ENCODE peak calls at places on chromosomes 6 and 20, in six cellular contexts. One of them, this sample, is unnamed.

GRCh38 chr20:33604084-33604990 is 57.8 kb upstream of the C20orf144 start:
- ATAC-seq in mucosa of descending colon: no peak
- ATAC-seq in A549: no peak
- ATAC-seq in body of pancreas: no peak
- ATAC-seq in CD4-positive, alpha-beta T cell: no peak
- ATAC-seq in heart left ventricle: peak
- ATAC-seq in this sample: no peak

GRCh38 chr6:73640179-73640750 is 13.5 kb downstream of the SLC17A5 start:
- ATAC-seq in mucosa of descending colon: no peak
- ATAC-seq in A549: no peak
- ATAC-seq in body of pancreas: peak
- ATAC-seq in CD4-positive, alpha-beta T cell: no peak
- ATAC-seq in heart left ventricle: no peak
- ATAC-seq in this sample: no peak

GRCh38 chr6:4294636-4295035 is 159.3 kb upstream of the ECI2 start:
- ATAC-seq in mucosa of descending colon: no peak
- ATAC-seq in A549: no peak
- ATAC-seq in body of pancreas: no peak
- ATAC-seq in CD4-positive, alpha-beta T cell: no peak
- ATAC-seq in heart left ventricle: no peak
- ATAC-seq in this sample: no peak

GRCh38 chr20:41138217-41138526 is 829 bp downstream of the PLCG1 start:
- ATAC-seq in mucosa of descending colon: no peak
- ATAC-seq in A549: peak
- ATAC-seq in body of pancreas: no peak
- ATAC-seq in CD4-positive, alpha-beta T cell: no peak
- ATAC-seq in heart left ventricle: peak
- ATAC-seq in this sample: no peak

GRCh38 chr6:44563397-44563796 is 175.9 kb downstream of the CDC5L start:
- ATAC-seq in mucosa of descending colon: peak
- ATAC-seq in A549: no peak
- ATAC-seq in body of pancreas: no peak
- ATAC-seq in CD4-positive, alpha-beta T cell: no peak
- ATAC-seq in heart left ventricle: peak
- ATAC-seq in this sample: peak

GRCh38 chr6:157227202-157228166 is 95.8 kb downstream of the TMEM242 start:
- ATAC-seq in mucosa of descending colon: no peak
- ATAC-seq in A549: peak
- ATAC-seq in body of pancreas: no peak
- ATAC-seq in CD4-positive, alpha-beta T cell: peak
- ATAC-seq in heart left ventricle: no peak
- ATAC-seq in this sample: no peak

GRCh38 chr20:31868853-31869672 is 1.3 kb downstream of the DUSP15 start:
- ATAC-seq in mucosa of descending colon: no peak
- ATAC-seq in A549: peak
- ATAC-seq in body of pancreas: no peak
- ATAC-seq in CD4-positive, alpha-beta T cell: no peak
- ATAC-seq in heart left ventricle: no peak
- ATAC-seq in this sample: no peak

GRCh38 chr6:150408842-150409241 is 40.0 kb downstream of the IYD start:
- ATAC-seq in mucosa of descending colon: peak
- ATAC-seq in A549: no peak
- ATAC-seq in body of pancreas: peak
- ATAC-seq in CD4-positive, alpha-beta T cell: no peak
- ATAC-seq in heart left ventricle: no peak
- ATAC-seq in this sample: no peak

GRCh38 chr6:75024796-75025195 is 181.1 kb downstream of the COL12A1 start:
- ATAC-seq in mucosa of descending colon: no peak
- ATAC-seq in A549: no peak
- ATAC-seq in body of pancreas: no peak
- ATAC-seq in CD4-positive, alpha-beta T cell: no peak
- ATAC-seq in heart left ventricle: no peak
- ATAC-seq in this sample: no peak

GRCh38 chr6:136628996-136629395 is 78.8 kb upstream of the MAP7 start:
- ATAC-seq in mucosa of descending colon: no peak
- ATAC-seq in A549: no peak
- ATAC-seq in body of pancreas: no peak
- ATAC-seq in CD4-positive, alpha-beta T cell: no peak
- ATAC-seq in heart left ventricle: no peak
- ATAC-seq in this sample: no peak

GRCh38 chr6:16305246-16305725 is 66.9 kb downstream of the GMPR start:
- ATAC-seq in mucosa of descending colon: peak
- ATAC-seq in A549: no peak
- ATAC-seq in body of pancreas: no peak
- ATAC-seq in CD4-positive, alpha-beta T cell: no peak
- ATAC-seq in heart left ventricle: no peak
- ATAC-seq in this sample: no peak

GRCh38 chr6:16301511-16301910 is 63.1 kb downstream of the GMPR start:
- ATAC-seq in mucosa of descending colon: no peak
- ATAC-seq in A549: no peak
- ATAC-seq in body of pancreas: no peak
- ATAC-seq in CD4-positive, alpha-beta T cell: no peak
- ATAC-seq in heart left ventricle: no peak
- ATAC-seq in this sample: no peak

GRCh38 chr6:16306334-16306733 is 67.9 kb downstream of the GMPR start:
- ATAC-seq in mucosa of descending colon: no peak
- ATAC-seq in A549: no peak
- ATAC-seq in body of pancreas: no peak
- ATAC-seq in CD4-positive, alpha-beta T cell: no peak
- ATAC-seq in heart left ventricle: no peak
- ATAC-seq in this sample: no peak

GRCh38 chr6:16302721-16303552 is 64.5 kb downstream of the GMPR start:
- ATAC-seq in mucosa of descending colon: no peak
- ATAC-seq in A549: no peak
- ATAC-seq in body of pancreas: no peak
- ATAC-seq in CD4-positive, alpha-beta T cell: no peak
- ATAC-seq in heart left ventricle: peak
- ATAC-seq in this sample: no peak

DNA sequence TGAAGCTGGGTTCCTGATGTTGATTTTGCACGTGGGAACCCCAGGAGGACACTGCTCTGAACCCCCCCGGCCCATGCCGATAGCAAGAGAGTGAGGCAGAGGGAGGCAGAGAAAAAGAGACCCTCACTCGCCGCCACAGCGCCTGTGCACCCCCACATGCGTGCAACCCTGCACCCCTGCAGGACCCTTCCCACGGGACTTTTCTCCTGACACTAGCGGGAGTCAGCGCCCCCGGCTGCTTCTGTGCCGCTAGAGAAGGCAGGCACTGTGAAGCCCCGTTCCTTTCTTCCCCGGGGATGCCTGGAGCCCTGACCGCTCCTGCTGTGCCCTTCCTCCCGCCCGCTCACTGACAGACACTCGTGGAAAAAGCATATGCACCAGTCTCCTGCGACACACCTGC is 67.4 kb downstream of the GMPR start:
- ATAC-seq in mucosa of descending colon: no peak
- ATAC-seq in A549: no peak
- ATAC-seq in body of pancreas: no peak
- ATAC-seq in CD4-positive, alpha-beta T cell: no peak
- ATAC-seq in heart left ventricle: no peak
- ATAC-seq in this sample: no peak
- TF ChIP-seq CTCF in mucosa of descending colon: no peak
- TF ChIP-seq CTCF in A549: no peak
- TF ChIP-seq CTCF in body of pancreas: no peak
- TF ChIP-seq CTCF in CD4-positive, alpha-beta T cell: no peak
- TF ChIP-seq CTCF in heart left ventricle: no peak
- TF ChIP-seq CTCF in this sample: no peak

GRCh38 chr6:33438978-33439594 is 15.3 kb upstream of the ZBTB9 start:
- ATAC-seq in mucosa of descending colon: no peak
- ATAC-seq in A549: no peak
- ATAC-seq in body of pancreas: no peak
- ATAC-seq in CD4-positive, alpha-beta T cell: no peak
- ATAC-seq in heart left ventricle: no peak
- ATAC-seq in this sample: no peak

GRCh38 chr6:33441457-33441856 is 12.9 kb upstream of the ZBTB9 start:
- ATAC-seq in mucosa of descending colon: no peak
- ATAC-seq in A549: no peak
- ATAC-seq in body of pancreas: no peak
- ATAC-seq in CD4-positive, alpha-beta T cell: no peak
- ATAC-seq in heart left ventricle: no peak
- ATAC-seq in this sample: no peak

GRCh38 chr6:33442283-33442682 is 12.1 kb upstream of the ZBTB9 start:
- ATAC-seq in mucosa of descending colon: no peak
- ATAC-seq in A549: no peak
- ATAC-seq in body of pancreas: no peak
- ATAC-seq in CD4-positive, alpha-beta T cell: no peak
- ATAC-seq in heart left ventricle: no peak
- ATAC-seq in this sample: no peak

GRCh38 chr6:33440649-33441309 is 13.6 kb upstream of the ZBTB9 start:
- ATAC-seq in mucosa of descending colon: no peak
- ATAC-seq in A549: no peak
- ATAC-seq in body of pancreas: no peak
- ATAC-seq in CD4-positive, alpha-beta T cell: no peak
- ATAC-seq in heart left ventricle: no peak
- ATAC-seq in this sample: no peak

DNA sequence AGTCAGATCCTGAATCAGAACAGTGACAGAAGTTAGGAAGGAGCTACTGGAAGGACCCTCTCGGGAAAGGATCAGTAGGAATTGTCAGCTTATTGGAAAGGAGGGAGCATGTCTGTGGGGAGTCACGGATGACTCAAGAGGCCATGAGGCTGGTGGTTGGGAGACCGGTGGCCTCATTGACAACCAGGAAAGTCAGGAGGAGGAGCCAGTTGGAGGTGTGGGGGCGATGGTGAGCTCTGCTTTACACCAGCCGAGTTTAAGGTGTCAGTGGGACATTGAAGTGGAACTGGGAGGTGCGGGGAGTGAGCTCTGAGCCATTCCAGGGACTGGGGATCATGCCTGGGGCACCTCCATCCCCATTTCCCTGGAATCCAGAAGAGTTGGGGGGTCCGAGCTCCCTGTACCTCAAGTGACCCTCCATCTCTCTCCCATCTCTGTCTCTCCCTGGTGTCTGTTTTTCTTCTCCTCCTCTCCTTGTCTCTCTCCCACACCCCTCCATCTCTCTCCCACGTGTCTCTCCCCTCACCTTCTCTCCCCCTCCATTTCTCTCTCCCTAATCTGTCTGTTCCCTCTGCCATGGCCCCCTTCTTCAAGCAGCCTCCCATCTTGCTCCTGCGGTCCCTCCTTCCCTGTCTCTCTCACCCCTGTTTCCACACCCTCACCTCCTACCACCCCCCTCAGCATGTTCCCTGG is 14.3 kb upstream of the ZBTB9 start:
- ATAC-seq in mucosa of descending colon: no peak
- ATAC-seq in A549: no peak
- ATAC-seq in body of pancreas: no peak
- ATAC-seq in CD4-positive, alpha-beta T cell: no peak
- ATAC-seq in heart left ventricle: no peak
- ATAC-seq in this sample: no peak
- TF ChIP-seq CTCF in mucosa of descending colon: no peak
- TF ChIP-seq CTCF in A549: no peak
- TF ChIP-seq CTCF in body of pancreas: no peak
- TF ChIP-seq CTCF in CD4-positive, alpha-beta T cell: no peak
- TF ChIP-seq CTCF in heart left ventricle: no peak
- TF ChIP-seq CTCF in this sample: no peak

GRCh38 chr20:23434521-23435313 is 4.8 kb upstream of the CSTL1 start:
- ATAC-seq in mucosa of descending colon: no peak
- ATAC-seq in A549: no peak
- ATAC-seq in body of pancreas: no peak
- ATAC-seq in CD4-positive, alpha-beta T cell: no peak
- ATAC-seq in heart left ventricle: no peak
- ATAC-seq in this sample: no peak
- TF ChIP-seq CTCF in mucosa of descending colon: no peak
- TF ChIP-seq CTCF in A549: no peak
- TF ChIP-seq CTCF in body of pancreas: no peak
- TF ChIP-seq CTCF in CD4-positive, alpha-beta T cell: no peak
- TF ChIP-seq CTCF in heart left ventricle: no peak
- TF ChIP-seq CTCF in this sample: no peak

GRCh38 chr6:120405947-120406346 is 928.3 kb downstream of the TBC1D32 start:
- ATAC-seq in mucosa of descending colon: no peak
- ATAC-seq in A549: no peak
- ATAC-seq in body of pancreas: no peak
- ATAC-seq in CD4-positive, alpha-beta T cell: no peak
- ATAC-seq in heart left ventricle: no peak
- ATAC-seq in this sample: no peak
- TF ChIP-seq CTCF in mucosa of descending colon: no peak
- TF ChIP-seq CTCF in A549: no peak
- TF ChIP-seq CTCF in body of pancreas: no peak
- TF ChIP-seq CTCF in CD4-positive, alpha-beta T cell: no peak
- TF ChIP-seq CTCF in heart left ventricle: no peak
- TF ChIP-seq CTCF in this sample: no peak

DNA sequence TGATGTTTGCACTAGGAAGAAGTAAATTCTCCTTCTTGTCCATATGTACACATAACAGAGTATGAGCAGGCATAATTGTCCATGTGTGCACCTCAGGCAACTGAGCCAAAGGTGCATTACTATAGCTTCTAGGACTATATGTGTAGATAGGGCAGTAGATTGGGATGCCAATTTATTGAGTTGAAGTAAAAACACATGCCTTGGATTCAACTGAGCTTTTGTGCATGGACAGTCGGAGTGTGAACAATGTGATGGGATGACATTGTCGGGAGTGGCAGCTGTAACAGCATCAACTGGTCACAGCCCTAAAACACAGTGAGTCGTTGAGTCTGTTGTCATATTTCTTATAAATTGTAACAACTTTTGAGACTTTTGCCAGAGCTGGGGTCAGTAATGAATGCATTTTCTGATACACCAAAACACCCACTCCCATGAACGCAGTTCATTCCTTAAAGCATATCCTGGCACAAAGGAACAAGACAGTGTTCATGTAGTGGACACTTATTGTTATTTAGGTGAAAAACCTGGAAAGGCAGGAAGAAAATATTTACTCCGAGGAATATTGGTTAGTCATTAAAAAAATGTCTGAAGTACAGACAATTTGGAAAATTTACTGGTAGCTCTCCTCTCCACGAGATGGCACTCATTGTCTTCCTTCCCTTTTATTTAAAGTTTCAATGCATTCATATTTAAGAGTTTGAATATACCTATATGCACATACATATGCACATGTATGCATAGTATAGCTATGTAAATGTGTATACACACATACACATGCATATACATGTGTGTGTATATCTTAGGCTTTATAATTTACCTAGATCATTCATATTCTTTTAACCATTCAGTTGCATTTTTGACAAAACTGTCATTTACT is 302.0 kb upstream of the STXBP5 start:
- ATAC-seq in mucosa of descending colon: no peak
- ATAC-seq in A549: peak
- ATAC-seq in body of pancreas: no peak
- ATAC-seq in CD4-positive, alpha-beta T cell: no peak
- ATAC-seq in heart left ventricle: no peak
- ATAC-seq in this sample: no peak
- TF ChIP-seq CTCF in mucosa of descending colon: no peak
- TF ChIP-seq CTCF in A549: peak
- TF ChIP-seq CTCF in body of pancreas: no peak
- TF ChIP-seq CTCF in CD4-positive, alpha-beta T cell: peak
- TF ChIP-seq CTCF in heart left ventricle: peak
- TF ChIP-seq CTCF in this sample: no peak

GRCh38 chr6:167079853-167080297 is 43.0 kb upstream of the CCR6 start:
- ATAC-seq in mucosa of descending colon: peak
- ATAC-seq in A549: no peak
- ATAC-seq in body of pancreas: no peak
- ATAC-seq in CD4-positive, alpha-beta T cell: peak
- ATAC-seq in heart left ventricle: no peak
- ATAC-seq in this sample: no peak
- TF ChIP-seq CTCF in mucosa of descending colon: no peak
- TF ChIP-seq CTCF in A549: no peak
- TF ChIP-seq CTCF in body of pancreas: no peak
- TF ChIP-seq CTCF in CD4-positive, alpha-beta T cell: no peak
- TF ChIP-seq CTCF in heart left ventricle: no peak
- TF ChIP-seq CTCF in this sample: no peak

This sample was measured in gastroesophageal sphincter.